ENCODE peak calls at places on chromosomes 6 and 20, in nine cellular contexts. S is fibroblast of lung, V is keratinocyte, L is brain microvascular endothelial cell, E is WTC11, N is B cell, I is bronchial epithelial cell, Y is cardiac muscle cell, X is astrocyte of the spinal cord. O is an unnamed sample.

GRCh38 chr6:134938896-134939295 is 11.0 kb downstream of the ALDH8A1 start:
- DNase-seq in I (peak), L (no peak), N (no peak), X (no peak), E (no peak), S (no peak), V (no peak), Y (no peak), O (no peak)

GRCh38 chr6:46014511-46015118 is 1.0 kb downstream of the CLIC5 start:
- DNase-seq in Y (no peak), S (no peak), V (no peak), E (peak), I (no peak), X (peak), N (no peak), L (no peak), O (no peak)

GRCh38 chr20:5772704-5773103 is 22.5 kb downstream of the SHLD1 start:
- DNase-seq in Y (no peak), I (no peak), E (no peak), V (no peak), X (no peak), L (no peak), N (no peak), S (no peak), O (no peak)

GRCh38 chr6:169847773-169848380 is 96.5 kb downstream of the ERMARD start:
- DNase-seq in L (no peak), N (no peak), X (no peak), V (no peak), I (peak), Y (no peak), E (no peak), S (no peak), O (no peak)

GRCh38 chr6:683742-684440 is 9.0 kb downstream of the EXOC2 start:
- DNase-seq in S (peak), L (peak), X (peak), V (no peak), I (no peak), E (peak), Y (peak), N (no peak), O (peak)

GRCh38 chr20:652611-653109 is 340 bp downstream of the SRXN1 start:
- DNase-seq in N (no peak), L (peak), Y (peak), E (no peak), X (peak), V (no peak), S (peak), I (no peak), O (no peak)

GRCh38 chr6:106145741-106146227 is 59.6 kb downstream of the PRDM1 start:
- DNase-seq in Y (no peak), N (no peak), I (peak), X (peak), V (no peak), S (no peak), E (no peak), L (peak), O (no peak)

GRCh38 chr6:132929141-132929540 is 114.8 kb downstream of the RPS12 start:
- DNase-seq in L (no peak), X (peak), V (no peak), N (no peak), Y (peak), S (peak), E (no peak), I (no peak), O (no peak)

GRCh38 chr6:137819740-137820139 is 47.3 kb upstream of the TNFAIP3 start:
- DNase-seq in V (no peak), N (peak), Y (no peak), E (no peak), I (no peak), L (no peak), S (no peak), X (no peak), O (no peak)

GRCh38 chr6:149545258-149545753 is 537 bp downstream of the PPIL4 start:
- DNase-seq in E (peak), X (peak), V (no peak), N (peak), I (peak), L (peak), Y (peak), S (peak), O (no peak)
- TF ChIP-seq CTCF in E (no peak), X (no peak), V (no peak), N (no peak), I (peak), L (no peak), Y (no peak), S (peak), O (no peak)

GRCh38 chr6:30688569-30688968 is 2.1 kb upstream of the PPP1R18 start:
- DNase-seq in E (no peak), I (no peak), V (no peak), S (no peak), X (no peak), Y (no peak), N (peak), L (no peak), O (no peak)
- TF ChIP-seq CTCF in E (no peak), I (no peak), V (peak), S (no peak), X (no peak), Y (no peak), N (no peak), L (no peak), O (no peak)

GRCh38 chr6:17470953-17471335 is 77.5 kb downstream of the CAP2 start:
- DNase-seq in S (peak), Y (peak), X (no peak), L (no peak), E (no peak), I (peak), N (no peak), V (no peak), O (no peak)
- TF ChIP-seq CTCF in S (no peak), Y (peak), X (no peak), L (no peak), E (no peak), I (no peak), N (no peak), V (no peak), O (no peak)

GRCh38 chr6:30744054-30744805 is at the start of gene IER3:
- DNase-seq in Y (peak), L (peak), S (peak), E (peak), X (peak), I (peak), N (peak), V (peak), O (no peak)
- TF ChIP-seq CTCF in Y (peak), L (peak), S (peak), E (peak), X (peak), I (peak), N (peak), V (peak), O (peak)